ENCODE peak calls at places on chromosomes 2 and 18, in seven cellular contexts. One of them, this sample, is unnamed.

GRCh38 chr2:121570036-121570664 is 39.5 kb downstream of the RNU4ATAC start:
- DNase-seq in coronary artery: no peak
- DNase-seq in neural crest cell: no peak
- DNase-seq in brain microvascular endothelial cell: no peak
- DNase-seq in iPS DF 19.7: no peak
- DNase-seq in naive B cell: no peak
- DNase-seq in CD4-positive, alpha-beta T cell: no peak
- DNase-seq in this sample: no peak

GRCh38 chr2:196441527-196441926 is 198.0 kb upstream of the CCDC150 start:
- DNase-seq in coronary artery: no peak
- DNase-seq in neural crest cell: no peak
- DNase-seq in brain microvascular endothelial cell: no peak
- DNase-seq in iPS DF 19.7: no peak
- DNase-seq in naive B cell: no peak
- DNase-seq in CD4-positive, alpha-beta T cell: no peak
- DNase-seq in this sample: no peak

GRCh38 chr18:7626922-7627440 is 59.9 kb downstream of the PTPRM start:
- DNase-seq in coronary artery: no peak
- DNase-seq in neural crest cell: no peak
- DNase-seq in brain microvascular endothelial cell: peak; percentile 51
- DNase-seq in iPS DF 19.7: no peak
- DNase-seq in naive B cell: no peak
- DNase-seq in CD4-positive, alpha-beta T cell: no peak
- DNase-seq in this sample: no peak

GRCh38 chr2:9629222-9630000 is 1.4 kb downstream of the YWHAQ start:
- DNase-seq in coronary artery: no peak
- DNase-seq in neural crest cell: no peak
- DNase-seq in brain microvascular endothelial cell: no peak
- DNase-seq in iPS DF 19.7: no peak
- DNase-seq in naive B cell: no peak
- DNase-seq in CD4-positive, alpha-beta T cell: no peak
- DNase-seq in this sample: no peak

GRCh38 chr2:71888741-71889445 is 258.8 kb downstream of the CYP26B1 start:
- DNase-seq in coronary artery: peak; percentile 50
- DNase-seq in neural crest cell: no peak
- DNase-seq in brain microvascular endothelial cell: peak; percentile 22
- DNase-seq in iPS DF 19.7: no peak
- DNase-seq in naive B cell: no peak
- DNase-seq in CD4-positive, alpha-beta T cell: no peak
- DNase-seq in this sample: no peak

GRCh38 chr2:117820444-117820843 is 6.0 kb downstream of the DDX18 start:
- DNase-seq in coronary artery: no peak
- DNase-seq in neural crest cell: no peak
- DNase-seq in brain microvascular endothelial cell: no peak
- DNase-seq in iPS DF 19.7: no peak
- DNase-seq in naive B cell: peak; percentile 18
- DNase-seq in CD4-positive, alpha-beta T cell: no peak
- DNase-seq in this sample: no peak

GRCh38 chr2:121977326-121977725 is 221.9 kb downstream of the TSN start:
- DNase-seq in coronary artery: no peak
- DNase-seq in neural crest cell: no peak
- DNase-seq in brain microvascular endothelial cell: no peak
- DNase-seq in iPS DF 19.7: no peak
- DNase-seq in naive B cell: no peak
- DNase-seq in CD4-positive, alpha-beta T cell: no peak
- DNase-seq in this sample: no peak

GRCh38 chr2:217893440-217893839 is 109.4 kb downstream of the TNS1 start:
- DNase-seq in coronary artery: no peak
- DNase-seq in neural crest cell: no peak
- DNase-seq in brain microvascular endothelial cell: no peak
- DNase-seq in iPS DF 19.7: no peak
- DNase-seq in naive B cell: no peak
- DNase-seq in CD4-positive, alpha-beta T cell: no peak
- DNase-seq in this sample: no peak

GRCh38 chr2:9030190-9030589 is 26.7 kb upstream of the MBOAT2 start:
- DNase-seq in coronary artery: no peak
- DNase-seq in neural crest cell: no peak
- DNase-seq in brain microvascular endothelial cell: no peak
- DNase-seq in iPS DF 19.7: no peak
- DNase-seq in naive B cell: no peak
- DNase-seq in CD4-positive, alpha-beta T cell: no peak
- DNase-seq in this sample: no peak

GRCh38 chr2:234158189-234158588 is 107.7 kb downstream of the SPP2 start:
- DNase-seq in coronary artery: no peak
- DNase-seq in neural crest cell: no peak
- DNase-seq in brain microvascular endothelial cell: no peak
- DNase-seq in iPS DF 19.7: no peak
- DNase-seq in naive B cell: no peak
- DNase-seq in CD4-positive, alpha-beta T cell: no peak
- DNase-seq in this sample: no peak

GRCh38 chr18:10299686-10300085 is 154.7 kb upstream of the APCDD1 start:
- DNase-seq in coronary artery: no peak
- DNase-seq in neural crest cell: no peak
- DNase-seq in brain microvascular endothelial cell: no peak
- DNase-seq in iPS DF 19.7: no peak
- DNase-seq in naive B cell: no peak
- DNase-seq in CD4-positive, alpha-beta T cell: no peak
- DNase-seq in this sample: no peak

GRCh38 chr2:101759162-101759561 is 61.7 kb downstream of the MAP4K4 start:
- DNase-seq in coronary artery: no peak
- DNase-seq in neural crest cell: no peak
- DNase-seq in brain microvascular endothelial cell: peak; percentile 93
- DNase-seq in iPS DF 19.7: no peak
- DNase-seq in naive B cell: no peak
- DNase-seq in CD4-positive, alpha-beta T cell: no peak
- DNase-seq in this sample: no peak